ENCODE peak calls at places on chromosomes 6 and 20, in ten cellular contexts. M, K, U, S, N, A, L, P, W and F are unnamed samples.
A peak's percentile ranks its signal among the peaks of the same experiment; 100 is the strongest.

GRCh38 chr6:15419493-15419892 is 173.6 kb downstream of the JARID2 start:
- DNase-seq in M (no peak), K (no peak), U (no peak), S (no peak), N (no peak), A (no peak), L (no peak), P (no peak), W (no peak), F (no peak)

GRCh38 chr6:109854541-109855308 is 123.4 kb upstream of the GPR6 start:
- DNase-seq in M (no peak), K (no peak), U (no peak), S (no peak), N (no peak), A (no peak), L (no peak), P (no peak), W (no peak), F (no peak)

GRCh38 chr6:11653028-11653583 is 115.6 kb downstream of the TMEM170B start:
- DNase-seq in M (peak; percentile 95), K (peak; percentile 91), U (no peak), S (no peak), N (peak; percentile 83), A (no peak), L (no peak), P (peak; percentile 29), W (peak; percentile 77), F (no peak)

GRCh38 chr6:165146456-165146855 is 162.9 kb downstream of the C6orf118 start:
- DNase-seq in M (no peak), K (no peak), U (no peak), S (no peak), N (no peak), A (no peak), L (no peak), P (no peak), W (no peak), F (no peak)

GRCh38 chr20:44711237-44711636 is 3.9 kb upstream of the CCN5 start:
- DNase-seq in M (peak; percentile 71), K (peak; percentile 87), U (no peak), S (no peak), N (no peak), A (no peak), L (no peak), P (no peak), W (no peak), F (no peak)

GRCh38 chr6:45445749-45446454 is 68.2 kb upstream of the SUPT3H start:
- DNase-seq in M (peak; percentile 100), K (peak; percentile 99), U (no peak), S (peak; percentile 87), N (peak; percentile 87), A (peak; percentile 62), L (peak; percentile 18), P (peak; percentile 20), W (peak; percentile 99), F (peak; percentile 47)

GRCh38 chr6:25138697-25139051 is 140.5 kb upstream of the CARMIL1 start:
- DNase-seq in M (peak; percentile 60), K (no peak), U (no peak), S (no peak), N (peak; percentile 26), A (no peak), L (no peak), P (no peak), W (peak; percentile 6), F (no peak)

GRCh38 chr6:157597461-157598312 is 216.7 kb downstream of the ZDHHC14 start:
- DNase-seq in M (peak; percentile 52), K (peak; percentile 42), U (no peak), S (peak; percentile 36), N (peak; percentile 82), A (no peak), L (peak; percentile 13), P (peak; percentile 51), W (no peak), F (no peak)

GRCh38 chr20:1761116-1761515 is 103.5 kb upstream of the SIRPG start:
- DNase-seq in M (peak; percentile 65), K (peak; percentile 76), U (no peak), S (no peak), N (peak; percentile 88), A (no peak), L (no peak), P (no peak), W (peak; percentile 89), F (no peak)

GRCh38 chr20:10558635-10559187 is 115.1 kb downstream of the JAG1 start:
- DNase-seq in M (peak; percentile 95), K (peak; percentile 88), U (no peak), S (no peak), N (peak; percentile 45), A (no peak), L (no peak), P (peak; percentile 57), W (peak; percentile 42), F (no peak)